ENCODE peak calls at places on chromosomes 13 and 19, in seven cellular contexts. I, H, W, Y, K, J and F are unnamed samples. For H3K9me3, the result is how much of the 10 kb centered on the place peaks cover.

GRCh38 chr19:4066682-4067395 is at the start of gene ZBTB7A:
- DNase-seq in W (peak), K (peak), I (peak), H (peak), Y (no peak), J (peak), F (peak)

GRCh38 chr19:49614096-49614857 is 23.3 kb downstream of the PRR12 start:
- DNase-seq in Y (no peak), J (no peak), H (no peak), K (no peak), I (peak), W (peak), F (no peak)

GRCh38 chr13:109856350-109856749 is 70.0 kb upstream of the IRS2 start:
- DNase-seq in W (no peak), H (no peak), K (no peak), Y (no peak), I (no peak), J (no peak), F (no peak)

GRCh38 chr13:78603240-78603947 is at the start of gene POU4F1:
- DNase-seq in H (peak), W (peak), I (peak), Y (peak), J (no peak), K (peak), F (no peak)

GRCh38 chr13:30047154-30047874 is 196.9 kb upstream of the UBL3 start:
- DNase-seq in H (no peak), I (peak), J (no peak), Y (no peak), W (no peak), K (no peak), F (no peak)

GRCh38 chr13:113162783-113163685 is 4.6 kb downstream of the PROZ start:
- DNase-seq in I (no peak), Y (no peak), K (no peak), J (no peak), W (no peak), H (no peak), F (no peak)

GRCh38 chr19:46015080-46015960 is 7.5 kb downstream of the PGLYRP1 start:
- DNase-seq in J (no peak), I (no peak), Y (no peak), W (peak), K (peak), H (peak), F (peak)

GRCh38 chr19:13981988-13982501 is 24.1 kb downstream of the RFX1 start:
- DNase-seq in K (no peak), I (no peak), J (no peak), H (no peak), Y (no peak), W (no peak), F (no peak)

GRCh38 chr13:75445717-75446529 is 36.0 kb downstream of the TBC1D4 start:
- DNase-seq in Y (no peak), W (no peak), H (no peak), K (no peak), I (peak), J (no peak), F (no peak)

GRCh38 chr19:51195616-51196015 is 29.3 kb upstream of the CD33 start:
- DNase-seq in Y (no peak), K (no peak), I (no peak), J (no peak), W (no peak), H (no peak), F (no peak)

GRCh38 chr13:38463047-38463446 is 113.4 kb downstream of the UFM1 start:
- DNase-seq in Y (no peak), I (no peak), H (no peak), W (no peak), J (no peak), K (no peak), F (no peak)

GRCh38 chr19:48963371-48964204 is 1.5 kb upstream of the FTL start:
- DNase-seq in W (peak), K (peak), I (peak), H (peak), J (peak), Y (no peak), F (peak)

GRCh38 chr13:74080762-74081161 is 53.4 kb downstream of the KLF12 start:
- DNase-seq in K (no peak), I (no peak), J (no peak), Y (no peak), W (no peak), H (no peak), F (no peak)

GRCh38 chr13:53445682-53446081 is 417.1 kb downstream of the OLFM4 start:
- DNase-seq in K (no peak), Y (no peak), H (peak), I (no peak), W (no peak), J (peak), F (no peak)

GRCh38 chr13:32443111-32443510 is 15.2 kb upstream of the N4BP2L1 start:
- DNase-seq in K (no peak), Y (peak), H (peak), J (no peak), W (peak), I (peak), F (no peak)

GRCh38 chr19:53008061-53008778 is 5.5 kb upstream of the ERVV-1 start:
- DNase-seq in Y (no peak), K (no peak), H (no peak), W (no peak), J (no peak), I (no peak), F (no peak)
- H3K4me3 ChIP-seq in Y (no peak), K (no peak), H (no peak), W (no peak), J (no peak), I (no peak), F (peak)

GRCh38 chr19:459724-460511 is 915 bp downstream of the SHC2 start:
- DNase-seq in K (no peak), W (peak), H (peak), Y (no peak), I (peak), J (peak), F (peak)
- TF ChIP-seq POLR2A in K (no peak), W (no peak), H (no peak), Y (no peak), I (no peak), J (no peak), F (peak)

GRCh38 chr19:56622374-56622773 is 20.6 kb upstream of the SMIM17 start:
- DNase-seq in W (no peak), I (no peak), Y (no peak), K (no peak), J (no peak), H (no peak), F (no peak)

GRCh38 chr19:56619131-56619530 is 23.8 kb upstream of the SMIM17 start:
- DNase-seq in W (no peak), Y (no peak), J (no peak), I (no peak), K (no peak), H (no peak), F (no peak)

GRCh38 chr19:56612737-56613136 is 17.6 kb downstream of the ZNF71 start:
- DNase-seq in J (no peak), K (no peak), Y (no peak), H (no peak), I (no peak), W (no peak), F (no peak)

GRCh38 chr19:56613639-56614038 is 18.5 kb downstream of the ZNF71 start:
- DNase-seq in Y (no peak), I (no peak), K (no peak), J (no peak), H (no peak), W (no peak), F (no peak)

GRCh38 chr19:56617531-56617930 is 22.4 kb downstream of the ZNF71 start:
- DNase-seq in J (no peak), K (no peak), H (no peak), Y (no peak), W (no peak), I (no peak), F (no peak)
- H3K9me3 ChIP-seq in J (under half), K (under half), H (half or more), Y (under half), W (half or more), I (half or more), F (under half)

GRCh38 chr19:55070755-55071502 is 4.7 kb upstream of the EPS8L1 start:
- DNase-seq in H (peak), K (no peak), W (peak), J (no peak), Y (no peak), I (peak), F (no peak)
- H3K4me3 ChIP-seq in H (no peak), K (no peak), W (no peak), J (no peak), Y (no peak), I (no peak), F (no peak)

GRCh38 chr19:6730153-6730804 is 7.1 kb downstream of the GPR108 start:
- DNase-seq in I (no peak), W (peak), K (no peak), J (peak), H (peak), Y (no peak), F (no peak)
- TF ChIP-seq POLR2A in I (no peak), W (no peak), K (no peak), J (no peak), H (no peak), Y (no peak), F (no peak)

GRCh38 chr19:15519433-15519976 is 11.2 kb downstream of the CYP4F22 start:
- DNase-seq in K (no peak), H (no peak), J (no peak), I (no peak), W (no peak), Y (no peak), F (no peak)
- H3K9me3 ChIP-seq in K (under half), H (under half), J (under half), I (under half), W (under half), Y (under half), F (under half)

GRCh38 chr19:10292206-10292788 is 2.5 kb downstream of the ICAM5 start:
- DNase-seq in K (peak), Y (no peak), H (peak), W (peak), J (peak), I (peak), F (peak)
- H3K4me3 ChIP-seq in K (peak), Y (peak), H (no peak), W (peak), J (peak), I (peak), F (peak)

DNA sequence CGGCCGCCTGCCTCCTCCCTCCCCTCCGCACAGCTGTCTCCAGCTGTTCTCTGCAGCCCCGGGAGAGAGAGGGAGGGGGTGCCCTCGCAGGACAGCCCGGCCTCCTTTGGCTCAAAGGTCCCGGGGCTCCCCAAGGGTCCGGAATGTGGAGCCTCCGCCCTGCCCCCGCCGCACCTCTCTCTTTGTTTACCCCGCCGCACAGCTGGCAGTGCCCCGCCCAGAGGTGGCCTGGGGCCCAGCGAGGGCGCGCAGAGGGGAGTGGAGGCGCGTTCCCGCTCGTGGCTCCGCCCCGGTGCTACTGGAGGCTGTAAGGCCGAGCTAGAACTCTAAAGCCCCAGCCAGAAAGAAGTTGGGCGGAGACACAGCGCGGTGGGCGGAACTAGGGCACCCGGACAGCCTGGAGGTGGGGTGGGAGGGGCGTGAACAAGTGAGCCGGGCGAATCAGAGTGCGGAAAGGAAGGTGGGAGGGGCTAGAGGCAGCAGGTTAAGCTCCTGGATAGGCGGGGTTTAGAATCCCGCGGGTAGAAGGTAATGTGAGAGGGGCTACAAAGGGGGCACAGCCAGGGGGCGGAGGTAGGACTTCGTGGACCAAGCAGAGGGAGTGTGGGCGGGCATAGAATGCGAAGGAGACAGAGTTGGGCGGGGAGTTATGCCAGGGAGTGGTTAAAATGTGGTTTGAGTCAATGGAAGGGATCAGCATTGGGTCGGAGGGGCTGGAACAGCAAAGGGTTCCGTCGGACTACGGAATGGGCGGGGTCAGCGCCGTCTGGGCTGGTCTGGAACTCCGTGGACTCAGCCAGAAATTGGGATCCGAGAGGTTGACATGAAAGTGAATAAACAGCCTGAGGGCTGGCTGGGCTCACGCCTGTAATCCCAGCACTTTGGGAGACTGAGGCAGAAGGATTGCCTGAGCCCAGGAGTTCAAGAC is 2.8 kb downstream of the LTBP4 start:
- DNase-seq in Y (peak), I (peak), W (peak), H (peak), K (peak), J (peak), F (peak)
- TF ChIP-seq POLR2A in Y (peak), I (no peak), W (peak), H (peak), K (no peak), J (peak), F (peak)

GRCh38 chr19:21912654-21913053 is 76.7 kb upstream of the ZNF43 start:
- DNase-seq in I (no peak), J (no peak), W (no peak), Y (no peak), K (no peak), H (no peak), F (no peak)
- H3K9me3 ChIP-seq in I (under half), J (under half), W (half or more), Y (under half), K (under half), H (under half), F (under half)

GRCh38 chr19:29530549-29531457 is 5.0 kb downstream of the VSTM2B start:
- DNase-seq in W (no peak), Y (no peak), H (no peak), I (no peak), K (peak), J (peak), F (peak)

GRCh38 chr19:29527500-29528328 is 1.9 kb downstream of the VSTM2B start:
- DNase-seq in K (peak), Y (no peak), W (no peak), H (no peak), I (no peak), J (no peak), F (peak)

GRCh38 chr19:29529646-29530548 is 4.1 kb downstream of the VSTM2B start:
- DNase-seq in J (peak), K (peak), W (no peak), H (no peak), Y (no peak), I (no peak), F (peak)

GRCh38 chr19:29528350-29528945 is 2.7 kb downstream of the VSTM2B start:
- DNase-seq in J (peak), H (peak), I (peak), W (peak), Y (peak), K (peak), F (peak)

GRCh38 chr19:29528946-29529645 is 3.3 kb downstream of the VSTM2B start:
- DNase-seq in Y (no peak), K (peak), J (peak), H (no peak), W (peak), I (no peak), F (no peak)
- H3K4me3 ChIP-seq in Y (no peak), K (peak), J (no peak), H (no peak), W (peak), I (no peak), F (peak)